ENCODE peak calls at places on chromosomes 4 and X, in seven cellular contexts. C is neuronal stem cell, F is colonic mucosa, B is lower lobe of right lung, W is endodermal cell, V is heart left ventricle, I is cardiac muscle cell. R is an unnamed sample. For H3K36me3, the result is how much of the 10 kb centered on the place peaks cover.

GRCh38 chr4:7052923-7053715 is 9.9 kb downstream of the TADA2B start:
- DNase-seq in C (no peak), F (no peak), B (peak), W (no peak), V (no peak), I (no peak), R (no peak)

GRCh38 chr4:185638548-185639301 is 103.4 kb upstream of the PDLIM3 start:
- DNase-seq in C (no peak), F (no peak), B (no peak), W (peak), V (peak), I (peak), R (no peak)

GRCh38 chrX:9102956-9103355 is 69.0 kb upstream of the FAM9B start:
- DNase-seq in C (no peak), F (no peak), B (no peak), W (no peak), V (no peak), I (no peak), R (no peak)

GRCh38 chr4:59869056-59869455 is 1331.1 kb upstream of the ADGRL3 start:
- DNase-seq in C (peak), F (no peak), B (no peak), W (no peak), V (no peak), I (no peak), R (no peak)

GRCh38 chr4:4575284-4576211 is 33.7 kb upstream of the STX18 start:
- DNase-seq in C (peak), F (peak), B (peak), W (peak), V (peak), I (peak), R (peak)

GRCh38 chr4:122583906-122584305 is 37.0 kb downstream of the IL21 start:
- DNase-seq in C (no peak), F (no peak), B (no peak), W (no peak), V (no peak), I (peak), R (no peak)

GRCh38 chr4:176587920-176588319 is 204.8 kb downstream of the VEGFC start:
- DNase-seq in C (no peak), F (no peak), B (no peak), W (no peak), V (no peak), I (peak), R (no peak)

GRCh38 chr4:127055349-127055748 is 577.4 kb upstream of the INTU start:
- DNase-seq in C (no peak), F (no peak), B (no peak), W (no peak), V (no peak), I (peak), R (no peak)

GRCh38 chr4:64682946-64683345 is 273.7 kb upstream of the TECRL start:
- DNase-seq in C (no peak), F (no peak), B (no peak), W (no peak), V (no peak), I (no peak), R (no peak)

GRCh38 chr4:140004580-140005314 is 149.2 kb downstream of the MAML3 start:
- DNase-seq in C (peak), F (no peak), B (peak), W (peak), V (peak), I (peak), R (no peak)

GRCh38 chr4:132502096-132502552 is 647.0 kb upstream of the PCDH10 start:
- DNase-seq in C (no peak), F (no peak), B (no peak), W (no peak), V (no peak), I (no peak), R (no peak)

GRCh38 chrX:141405878-141406492 is 163.7 kb upstream of the SPANXC start:
- DNase-seq in C (no peak), F (no peak), B (no peak), W (no peak), V (no peak), I (peak), R (no peak)

GRCh38 chr4:109559625-109559982 is 442 bp upstream of the MCUB start:
- DNase-seq in C (no peak), F (peak), B (peak), W (peak), V (no peak), I (peak), R (no peak)

GRCh38 chrX:56729152-56729557 is at the start of gene NBDY:
- DNase-seq in C (no peak), F (peak), B (no peak), W (peak), V (peak), I (peak), R (peak)

GRCh38 chr4:185774815-185775684 is 36.9 kb downstream of the SORBS2 start:
- DNase-seq in C (no peak), F (peak), B (peak), W (no peak), V (no peak), I (peak), R (no peak)

GRCh38 chrX:45017946-45018345 is 145.0 kb downstream of the KDM6A start:
- DNase-seq in C (no peak), F (no peak), B (no peak), W (no peak), V (no peak), I (no peak), R (no peak)

GRCh38 chrX:114985967-114986592 is 31.3 kb downstream of the IL13RA2 start:
- DNase-seq in C (no peak), F (no peak), B (no peak), W (no peak), V (no peak), I (peak), R (no peak)

GRCh38 chrX:107731831-107732502 is 43.6 kb downstream of the TSC22D3 start:
- DNase-seq in C (no peak), F (peak), B (peak), W (peak), V (peak), I (peak), R (no peak)

GRCh38 chr4:79212311-79212710 is 113.5 kb downstream of the NAA11 start:
- DNase-seq in C (no peak), F (no peak), B (no peak), W (no peak), V (no peak), I (no peak), R (no peak)

GRCh38 chrX:28946846-28947245 is 359.6 kb downstream of the IL1RAPL1 start:
- DNase-seq in C (no peak), F (no peak), B (no peak), W (no peak), V (no peak), I (peak), R (no peak)

GRCh38 chr4:78524009-78524408 is 27.6 kb upstream of the ANXA3 start:
- DNase-seq in C (no peak), F (no peak), B (no peak), W (no peak), V (no peak), I (no peak), R (no peak)

GRCh38 chrX:39693298-39693697 is 404.5 kb downstream of the BCOR start:
- DNase-seq in C (no peak), F (no peak), B (no peak), W (peak), V (no peak), I (no peak), R (no peak)

GRCh38 chr4:133112641-133113040 is 36.5 kb upstream of the PCDH10 start:
- DNase-seq in C (no peak), F (no peak), B (no peak), W (no peak), V (no peak), I (no peak), R (no peak)

GRCh38 chrX:126770179-126770578 is 49.4 kb upstream of the PRR32 start:
- DNase-seq in C (peak), F (no peak), B (no peak), W (peak), V (no peak), I (no peak), R (no peak)

GRCh38 chr4:186037692-186038658 is 31.0 kb upstream of the TLR3 start:
- DNase-seq in C (peak), F (peak), B (no peak), W (peak), V (no peak), I (peak), R (peak)

DNA sequence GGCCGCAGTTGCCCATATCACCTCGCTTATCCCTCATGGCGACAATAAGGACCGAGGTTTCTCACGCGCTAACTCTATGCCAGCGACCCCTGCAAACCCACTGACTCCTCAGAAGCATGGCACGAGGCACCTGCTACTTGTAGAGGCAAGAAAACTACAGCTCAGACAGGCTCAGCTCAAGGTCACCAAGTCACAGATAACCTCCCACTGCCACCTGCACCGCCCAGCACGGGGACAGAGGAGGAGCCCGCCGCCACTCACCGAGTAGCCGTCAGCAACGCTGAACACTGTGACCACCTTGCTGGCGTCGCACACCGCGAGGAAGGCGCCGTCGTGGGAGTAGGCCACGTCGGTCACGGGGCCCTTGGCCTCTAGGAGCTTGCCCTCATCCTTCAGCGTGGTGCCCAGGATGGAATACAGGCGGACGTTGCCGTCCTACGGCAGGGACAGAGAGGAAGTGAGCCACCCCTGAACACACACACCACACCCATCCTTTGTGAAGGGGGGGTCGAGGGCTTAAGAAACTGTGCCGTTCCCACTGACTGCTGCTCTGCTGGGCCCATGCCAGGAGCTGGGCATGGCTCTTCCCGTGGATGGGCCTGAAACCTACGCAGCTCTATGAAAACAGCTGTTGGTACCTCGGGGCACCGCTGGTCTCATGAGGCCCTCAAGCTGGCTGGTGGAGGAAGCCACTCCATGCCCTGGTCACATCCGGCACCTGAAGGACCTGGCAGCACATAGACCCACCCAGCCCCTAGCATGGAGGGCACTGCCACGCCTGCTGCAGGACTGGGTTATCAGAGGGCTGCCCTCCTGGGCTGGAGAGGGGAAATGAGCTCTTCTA is 38.9 kb downstream of the WDR1 start:
- DNase-seq in C (no peak), F (peak), B (peak), W (peak), V (peak), I (no peak), R (no peak)
- H3K36me3 ChIP-seq in C (half or more), F (half or more), B (half or more), W (half or more), V (half or more), I (half or more), R (half or more)

GRCh38 chr4:1220566-1220965 is 28.4 kb downstream of the CTBP1 start:
- DNase-seq in C (no peak), F (no peak), B (no peak), W (no peak), V (no peak), I (no peak), R (no peak)
- H3K27ac ChIP-seq in C (no peak), F (no peak), B (no peak), W (no peak), V (no peak), I (no peak), R (no peak)

GRCh38 chrX:68677998-68678397 is 30.5 kb downstream of the STARD8 start:
- DNase-seq in C (no peak), F (no peak), B (no peak), W (no peak), V (no peak), I (no peak), R (no peak)

GRCh38 chrX:68672581-68673318 is 25.3 kb downstream of the STARD8 start:
- DNase-seq in C (no peak), F (no peak), B (no peak), W (peak), V (no peak), I (no peak), R (no peak)

GRCh38 chrX:68675466-68675865 is 28.0 kb downstream of the STARD8 start:
- DNase-seq in C (no peak), F (no peak), B (no peak), W (no peak), V (no peak), I (no peak), R (no peak)

GRCh38 chrX:68671221-68671620 is 23.8 kb downstream of the STARD8 start:
- DNase-seq in C (no peak), F (no peak), B (no peak), W (no peak), V (no peak), I (no peak), R (no peak)

DNA sequence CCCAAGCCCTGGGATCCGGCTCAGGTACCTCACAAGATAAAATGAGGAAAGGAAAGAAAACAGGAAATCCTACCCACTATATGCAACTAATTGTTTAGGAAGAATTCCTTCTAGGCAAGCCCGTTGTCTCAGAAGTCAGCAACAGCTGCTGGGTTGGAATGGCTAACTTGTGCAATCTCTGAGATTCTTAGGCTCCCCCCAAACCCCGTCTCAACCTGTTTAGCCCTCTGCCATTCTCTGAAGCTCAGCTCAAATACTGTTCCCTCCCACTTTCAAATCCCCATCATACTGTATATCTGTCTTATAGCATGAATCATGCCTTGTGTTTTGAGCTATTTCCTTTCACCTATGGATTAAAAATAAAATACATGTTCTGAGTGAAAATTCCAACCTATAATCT is 28.9 kb downstream of the STARD8 start:
- DNase-seq in C (no peak), F (no peak), B (no peak), W (no peak), V (no peak), I (no peak), R (no peak)
- H3K36me3 ChIP-seq in C (under half), F (under half), B (under half), W (under half), V (under half), I (under half), R (under half)

DNA sequence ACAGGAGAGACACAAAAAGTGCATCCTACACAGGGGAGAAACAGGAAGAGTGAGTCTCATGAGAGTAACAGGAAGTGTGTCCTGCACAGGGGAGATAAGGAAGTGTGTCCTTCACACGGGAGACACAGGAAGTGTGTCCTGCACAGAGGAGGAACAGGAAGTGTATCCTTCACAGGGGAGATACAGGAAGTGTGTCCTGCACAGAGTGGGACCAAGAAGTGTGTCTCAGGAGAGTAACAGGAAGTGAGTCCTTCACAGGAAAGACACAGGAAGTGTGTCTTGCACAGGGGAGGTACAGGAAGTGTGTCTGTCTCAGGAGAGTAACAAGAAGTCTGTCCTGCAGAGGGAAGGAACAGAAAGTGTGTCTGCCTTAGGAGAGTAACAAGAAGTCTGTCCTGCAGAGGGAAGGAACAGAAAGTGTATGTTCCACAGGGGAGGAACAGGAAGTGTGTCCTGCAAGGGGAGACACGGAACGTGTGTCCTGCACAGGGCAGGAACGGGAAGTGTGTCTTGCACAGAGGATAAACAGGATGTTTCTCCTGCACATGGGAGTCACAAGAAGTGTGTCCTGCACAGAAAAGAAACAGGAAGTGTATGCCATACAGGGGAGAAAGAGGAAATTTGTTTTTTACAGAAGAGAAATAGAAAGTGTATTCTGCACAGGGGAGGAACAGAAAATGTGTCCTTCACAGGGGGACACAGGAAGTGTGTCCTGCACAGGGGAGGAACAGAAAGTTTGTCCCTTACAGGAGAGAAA is 102.0 kb downstream of the ARSF start:
- DNase-seq in C (no peak), F (no peak), B (no peak), W (no peak), V (no peak), I (no peak), R (peak)
- H3K27ac ChIP-seq in C (no peak), F (no peak), B (no peak), W (no peak), V (no peak), I (no peak), R (peak)

GRCh38 chr4:112650332-112650731 is 13.4 kb downstream of the LARP7 start:
- DNase-seq in C (no peak), F (no peak), B (no peak), W (no peak), V (no peak), I (no peak), R (no peak)

GRCh38 chr4:112652216-112652615 is 15.3 kb downstream of the LARP7 start:
- DNase-seq in C (peak), F (no peak), B (no peak), W (peak), V (no peak), I (no peak), R (no peak)

GRCh38 chr4:112651641-112652040 is 14.7 kb downstream of the LARP7 start:
- DNase-seq in C (no peak), F (no peak), B (no peak), W (no peak), V (no peak), I (no peak), R (no peak)

DNA sequence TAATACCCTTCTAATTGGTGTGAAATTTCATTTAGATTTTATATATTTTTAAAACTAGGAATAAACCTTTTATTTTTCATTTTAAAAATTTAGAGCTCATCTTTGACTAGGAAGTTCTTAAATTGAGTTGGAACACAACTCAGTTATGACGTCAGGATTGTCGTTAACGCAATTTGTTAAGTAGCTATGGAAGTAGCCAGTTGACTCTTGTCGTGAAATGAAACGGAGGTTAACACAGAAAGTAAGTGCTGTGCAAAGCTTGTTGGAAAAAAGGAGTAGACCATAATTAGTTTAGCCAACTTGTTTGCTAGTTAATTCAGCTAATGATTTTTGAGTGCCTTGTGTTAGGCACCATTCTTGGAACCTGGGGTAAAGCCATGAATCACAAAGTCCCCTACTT is 18.3 kb downstream of the LARP7 start:
- DNase-seq in C (no peak), F (no peak), B (no peak), W (no peak), V (no peak), I (no peak), R (no peak)
- H3K36me3 ChIP-seq in C (under half), F (under half), B (half or more), W (under half), V (under half), I (under half), R (under half)

GRCh38 chr4:119939066-119939995 is 127.3 kb downstream of the MAD2L1 start:
- DNase-seq in C (no peak), F (no peak), B (no peak), W (no peak), V (no peak), I (no peak), R (no peak)
- H3K27ac ChIP-seq in C (no peak), F (no peak), B (no peak), W (no peak), V (peak), I (no peak), R (no peak)

R was measured in naive thymus-derived CD4-positive, alpha-beta T cell.